ENCODE peak calls at places on chromosomes 16 and 17, in seven cellular contexts. S, A, T, O, W, H and J are unnamed samples.

GRCh38 chr16:51556694-51557327 is 405.7 kb upstream of the SALL1 start:
- DNase-seq in H (no peak), O (no peak), T (no peak), A (peak), S (no peak), W (no peak), J (peak)

GRCh38 chr16:49608801-49609200 is 235.2 kb downstream of the C16orf78 start:
- DNase-seq in T (no peak), A (peak), O (peak), H (peak), S (peak), W (peak), J (peak)

GRCh38 chr17:1473841-1474240 is 17.8 kb upstream of the CRK start:
- DNase-seq in T (no peak), O (no peak), S (no peak), W (no peak), H (no peak), A (no peak), J (no peak)

GRCh38 chr16:70687671-70688265 is 1.9 kb upstream of the MTSS2 start:
- DNase-seq in T (no peak), O (no peak), S (no peak), H (no peak), A (no peak), W (no peak), J (no peak)

GRCh38 chr16:54281535-54282201 is 4.9 kb downstream of the IRX3 start:
- DNase-seq in O (peak), T (no peak), S (no peak), A (peak), W (no peak), H (no peak), J (no peak)

GRCh38 chr16:11291021-11291716 is 10.0 kb upstream of the PRM1 start:
- DNase-seq in S (no peak), O (no peak), A (no peak), T (no peak), W (no peak), H (no peak), J (no peak)

GRCh38 chr17:63549289-63549945 is 860 bp upstream of the DCAF7 start:
- DNase-seq in T (no peak), W (peak), A (no peak), O (no peak), H (no peak), S (no peak), J (no peak)

GRCh38 chr17:58660621-58661020 is 31.2 kb downstream of the TEX14 start:
- DNase-seq in W (no peak), T (no peak), A (no peak), O (no peak), H (no peak), S (no peak), J (no peak)

GRCh38 chr17:19381361-19381740 is 3.1 kb downstream of the MAPK7 start:
- DNase-seq in S (peak), H (no peak), W (no peak), T (no peak), A (no peak), O (no peak), J (no peak)

DNA sequence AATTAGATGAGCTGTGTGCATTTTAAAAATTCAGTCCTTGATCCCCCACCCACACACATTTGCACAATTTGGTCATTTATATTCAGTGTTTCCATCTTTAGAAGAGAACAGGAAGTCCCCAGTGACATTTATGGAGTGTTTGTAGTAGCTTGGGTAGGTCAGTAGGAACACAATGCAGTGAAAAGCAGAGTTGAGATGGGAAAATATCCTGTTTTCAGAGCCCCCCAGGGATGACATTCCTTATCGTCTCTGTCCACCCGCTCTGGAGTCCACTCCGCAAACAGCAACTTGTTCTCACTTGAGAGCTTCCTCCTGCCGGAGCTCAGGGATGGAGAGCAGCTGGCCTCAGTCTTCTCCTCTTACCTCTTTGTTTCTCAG is 332.1 kb downstream of the SEC14L1 start:
- DNase-seq in H (no peak), T (no peak), W (no peak), O (no peak), S (no peak), A (peak), J (no peak)
- H3K4me3 ChIP-seq in H (no peak), T (no peak), W (no peak), O (no peak), S (no peak), A (no peak), J (no peak)

GRCh38 chr17:28555022-28555421 is 2.6 kb upstream of the UNC119 start:
- DNase-seq in H (no peak), W (no peak), A (no peak), T (no peak), O (no peak), S (no peak), J (no peak)
- TF ChIP-seq CTCF in H (no peak), W (no peak), A (no peak), T (no peak), O (no peak), S (no peak), J (no peak)

GRCh38 chr17:75335315-75335714 is 46.1 kb upstream of the SLC25A19 start:
- DNase-seq in T (no peak), S (no peak), H (no peak), W (peak), A (no peak), O (no peak), J (no peak)
- H3K4me3 ChIP-seq in T (no peak), S (no peak), H (no peak), W (no peak), A (no peak), O (no peak), J (no peak)

DNA sequence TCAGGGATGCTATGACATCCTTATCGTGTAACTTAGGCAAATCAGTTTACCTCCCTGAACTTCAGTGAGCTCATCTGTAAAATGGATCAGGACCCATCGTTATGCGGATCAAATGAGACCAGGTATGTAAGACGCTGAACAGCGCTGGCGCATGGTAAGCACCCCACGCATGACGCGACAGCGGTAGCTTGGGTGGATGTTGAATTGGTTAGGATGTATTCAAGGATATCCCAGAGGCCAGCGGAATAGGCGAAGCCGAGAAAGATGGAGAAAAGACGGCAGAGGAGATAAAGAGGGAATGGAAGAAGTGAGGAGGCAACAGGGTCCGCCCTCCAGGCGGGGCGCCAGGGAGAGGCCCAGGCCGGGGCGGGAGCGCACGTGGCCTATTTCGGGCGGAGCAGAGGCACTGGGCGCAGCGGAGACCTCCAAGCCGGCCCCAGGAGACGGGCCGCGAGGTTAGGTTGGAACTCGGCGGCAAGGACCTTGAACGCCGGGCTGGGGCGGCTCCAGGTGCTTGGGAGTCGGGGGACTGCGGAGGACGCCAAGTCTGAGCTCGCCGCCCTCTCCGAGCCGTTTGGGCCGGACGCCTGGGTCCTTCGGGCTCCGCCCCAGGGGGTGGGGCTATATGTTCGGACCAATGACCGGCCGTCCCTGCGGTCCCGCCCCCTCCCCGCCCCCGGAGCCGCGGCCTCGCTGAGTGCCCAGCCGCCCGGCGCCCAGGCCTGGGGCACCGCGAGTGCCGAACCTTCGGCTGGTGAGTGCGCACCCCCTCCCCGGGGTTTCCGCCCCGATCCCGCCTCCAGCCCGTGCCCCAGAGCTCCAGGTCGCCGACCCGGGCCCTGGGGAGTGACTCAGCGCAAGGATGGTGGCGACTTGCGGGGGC is at the start of gene ZNF771:
- DNase-seq in H (peak), O (peak), S (peak), W (peak), A (peak), T (peak), J (peak)
- TF ChIP-seq CTCF in H (no peak), O (peak), S (no peak), W (no peak), A (no peak), T (no peak), J (no peak)

GRCh38 chr17:17539591-17539990 is 43.4 kb upstream of the RASD1 start:
- DNase-seq in H (no peak), A (no peak), T (peak), S (no peak), O (no peak), W (no peak), J (no peak)

GRCh38 chr17:17538417-17539391 is 42.5 kb upstream of the RASD1 start:
- DNase-seq in S (no peak), A (peak), W (no peak), H (peak), O (no peak), T (peak), J (no peak)

GRCh38 chr17:17540935-17541639 is 44.9 kb upstream of the RASD1 start:
- DNase-seq in H (no peak), O (no peak), T (no peak), W (peak), A (no peak), S (no peak), J (no peak)

GRCh38 chr17:17541640-17542001 is 45.4 kb upstream of the RASD1 start:
- DNase-seq in A (no peak), O (no peak), T (no peak), S (no peak), H (no peak), W (no peak), J (no peak)

GRCh38 chr17:17540278-17540906 is 44.2 kb upstream of the RASD1 start:
- DNase-seq in S (no peak), W (peak), H (no peak), A (peak), O (no peak), T (no peak), J (no peak)
- H3K4me3 ChIP-seq in S (no peak), W (no peak), H (no peak), A (no peak), O (no peak), T (no peak), J (no peak)